ENCODE peak calls at places on chromosomes 6 and 20, in four cellular contexts. E is WTC11, C is GM12878, I is HepG2. Z is an unnamed sample.

GRCh38 chr6:168791916-168792315 is 350.9 kb downstream of the SMOC2 start:
- DNase-seq in E (no peak), C (no peak), I (no peak), Z (no peak)

GRCh38 chr20:41141153-41141815 is 3.9 kb downstream of the PLCG1 start:
- DNase-seq in E (no peak), C (no peak), I (peak), Z (peak)

GRCh38 chr6:137019476-137020272 is 25.1 kb downstream of the IL20RA start:
- DNase-seq in E (no peak), C (no peak), I (no peak), Z (no peak)

GRCh38 chr6:4316867-4317400 is 181.6 kb upstream of the ECI2 start:
- DNase-seq in E (no peak), C (no peak), I (no peak), Z (no peak)

GRCh38 chr20:2775139-2775538 is 25.3 kb downstream of the CPXM1 start:
- DNase-seq in E (no peak), C (no peak), I (no peak), Z (no peak)

GRCh38 chr6:167731731-167732422 is 94.8 kb upstream of the AFDN start:
- DNase-seq in E (no peak), C (no peak), I (no peak), Z (no peak)

GRCh38 chr6:147947521-147947920 is 395.1 kb upstream of the SASH1 start:
- DNase-seq in E (no peak), C (no peak), I (no peak), Z (no peak)

GRCh38 chr20:20417891-20418676 is 50.2 kb downstream of the INSM1 start:
- DNase-seq in E (no peak), C (no peak), I (no peak), Z (no peak)

GRCh38 chr6:5981274-5982026 is 25.3 kb downstream of the NRN1 start:
- DNase-seq in E (no peak), C (no peak), I (no peak), Z (no peak)

GRCh38 chr6:161613711-161614110 is 339.9 kb upstream of the AGPAT4 start:
- DNase-seq in E (no peak), C (no peak), I (no peak), Z (no peak)

GRCh38 chr20:46770330-46771194 is 61.1 kb downstream of the SLC2A10 start:
- DNase-seq in E (no peak), C (no peak), I (no peak), Z (no peak)

GRCh38 chr6:166515072-166515810 is 71.2 kb downstream of the RAMACL start:
- DNase-seq in E (no peak), C (no peak), I (peak), Z (peak)

GRCh38 chr20:41563087-41563486 is 55.1 kb downstream of the CHD6 start:
- DNase-seq in E (no peak), C (no peak), I (no peak), Z (no peak)

GRCh38 chr6:41598670-41599014 is 39.6 kb upstream of the MDFI start:
- DNase-seq in E (no peak), C (no peak), I (no peak), Z (no peak)

GRCh38 chr20:38751360-38751976 is 3.2 kb downstream of the ACTR5 start:
- DNase-seq in E (no peak), C (no peak), I (peak), Z (peak)

GRCh38 chr6:104603108-104603745 is 256.5 kb downstream of the HACE1 start:
- DNase-seq in E (no peak), C (no peak), I (no peak), Z (no peak)

GRCh38 chr6:155201461-155202226 is 62.2 kb upstream of the CLDN20 start:
- DNase-seq in E (no peak), C (no peak), I (no peak), Z (no peak)

GRCh38 chr20:34052414-34052813 is 58.7 kb downstream of the RALY start:
- DNase-seq in E (no peak), C (no peak), I (no peak), Z (no peak)

GRCh38 chr6:91317247-91317646 is 730.4 kb upstream of the MAP3K7 start:
- DNase-seq in E (no peak), C (no peak), I (no peak), Z (no peak)

GRCh38 chr6:130365166-130366010 is 429 bp upstream of the TMEM200A start:
- DNase-seq in E (peak), C (no peak), I (peak), Z (peak)

GRCh38 chr6:130367767-130368166 is 1.9 kb downstream of the TMEM200A start:
- DNase-seq in E (no peak), C (no peak), I (no peak), Z (no peak)

GRCh38 chr6:130364224-130364780 is 1.5 kb upstream of the TMEM200A start:
- DNase-seq in E (no peak), C (no peak), I (no peak), Z (no peak)

GRCh38 chr6:130369821-130370220 is 4.0 kb downstream of the TMEM200A start:
- DNase-seq in E (no peak), C (peak), I (no peak), Z (no peak)

DNA sequence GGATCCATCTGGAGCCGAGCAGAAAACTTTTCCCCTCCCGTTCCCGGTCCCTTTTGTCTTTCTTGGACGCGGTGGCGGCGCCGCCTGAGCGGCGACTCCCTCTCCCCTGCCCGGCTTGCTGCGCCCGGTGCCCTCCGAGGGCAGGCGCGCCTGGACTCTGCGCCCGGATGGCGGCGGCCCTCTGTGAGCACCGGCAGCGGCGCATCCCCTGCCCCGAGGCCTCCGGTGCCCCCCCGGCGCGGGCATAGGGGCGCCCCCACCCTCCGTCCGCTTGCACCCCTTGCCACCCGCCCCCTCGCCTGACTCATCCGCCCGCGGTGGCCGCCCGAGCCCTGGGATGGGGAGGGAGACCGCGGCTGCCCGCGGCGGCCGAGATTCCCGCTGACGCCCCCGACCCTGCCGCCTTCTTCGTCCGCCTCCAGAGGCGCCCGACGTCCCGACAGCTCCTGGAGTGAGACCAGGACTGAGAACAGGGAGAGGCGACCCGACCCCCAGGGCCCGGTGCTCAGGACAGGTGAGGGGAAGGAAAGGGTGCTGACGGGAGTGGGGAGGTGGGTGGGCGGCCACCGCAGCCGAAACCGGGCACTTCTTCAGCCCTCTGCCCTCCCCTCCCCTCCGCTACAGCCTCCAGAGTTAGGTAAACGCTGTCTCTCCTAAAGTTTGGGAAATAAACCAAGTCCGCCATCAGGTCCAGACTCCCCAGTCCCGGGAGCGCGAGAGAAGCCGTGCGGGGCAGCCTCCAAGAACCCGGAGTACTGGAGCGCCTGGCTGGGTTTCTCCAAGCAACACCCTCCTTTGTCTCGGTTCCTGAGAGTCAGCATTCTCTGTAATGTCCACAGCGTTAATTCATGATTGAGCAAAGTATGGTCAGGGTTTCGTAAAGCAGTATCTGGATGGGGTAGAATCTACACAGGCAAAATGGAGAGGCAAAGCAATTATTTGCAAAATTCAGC is at the start of gene TMEM200A:
- DNase-seq in E (peak), C (no peak), I (no peak), Z (peak)
- TF ChIP-seq CREM in E (no peak), C (no peak), I (no peak), Z (no peak)

GRCh38 chr6:157597461-157598312 is 216.7 kb downstream of the ZDHHC14 start:
- DNase-seq in E (peak), C (no peak), I (peak), Z (peak)
- TF ChIP-seq CREM in E (no peak), C (no peak), I (no peak), Z (no peak)

DNA sequence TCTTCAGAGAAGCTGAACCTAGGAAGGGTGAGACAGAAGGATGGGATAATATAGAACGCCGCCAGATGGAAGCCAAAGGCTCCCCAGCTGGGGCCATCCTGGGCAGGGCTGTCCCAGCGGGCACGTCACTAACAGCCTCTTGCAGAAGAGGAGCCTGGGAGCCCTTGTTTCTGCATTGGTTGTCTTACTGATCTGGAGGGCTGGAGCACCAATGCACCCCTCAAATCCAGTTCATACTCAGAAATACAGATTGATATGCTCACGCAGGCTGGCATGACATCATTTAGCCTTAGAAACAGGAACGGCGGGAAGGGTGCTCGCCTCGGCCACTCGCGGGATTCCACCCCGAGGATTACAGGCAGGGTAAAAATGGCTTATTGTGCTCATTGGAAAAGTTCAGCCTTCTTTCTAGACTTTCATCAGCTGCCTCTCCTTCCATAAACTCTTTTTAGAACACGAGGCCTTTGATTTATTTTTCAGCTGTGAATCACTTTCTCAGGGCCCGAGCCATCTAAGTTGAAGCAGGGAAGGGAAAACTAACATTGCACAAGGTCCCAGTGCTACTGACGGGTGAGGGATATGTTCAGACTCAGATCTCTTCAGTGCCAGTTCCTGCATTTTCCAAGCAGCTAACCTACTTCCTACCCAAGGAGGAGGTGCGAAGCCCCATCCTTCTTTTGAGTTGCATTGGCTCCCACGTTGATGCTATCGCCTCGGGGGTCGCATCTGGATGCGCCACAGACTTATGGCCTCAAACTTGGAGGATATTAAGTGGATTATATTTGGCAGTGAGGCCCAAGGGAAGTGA is 82.3 kb downstream of the GMPR start:
- DNase-seq in E (no peak), C (no peak), I (no peak), Z (no peak)
- TF ChIP-seq CREM in E (no peak), C (no peak), I (no peak), Z (no peak)

GRCh38 chr6:150448221-150448620 is 79.4 kb downstream of the IYD start:
- DNase-seq in E (no peak), C (no peak), I (no peak), Z (no peak)

GRCh38 chr6:150439373-150439772 is 70.6 kb downstream of the IYD start:
- DNase-seq in E (no peak), C (no peak), I (no peak), Z (no peak)

GRCh38 chr6:150443621-150444020 is 74.8 kb downstream of the IYD start:
- DNase-seq in E (no peak), C (no peak), I (no peak), Z (no peak)

GRCh38 chr6:150445486-150445885 is 76.7 kb downstream of the IYD start:
- DNase-seq in E (no peak), C (no peak), I (no peak), Z (no peak)

DNA sequence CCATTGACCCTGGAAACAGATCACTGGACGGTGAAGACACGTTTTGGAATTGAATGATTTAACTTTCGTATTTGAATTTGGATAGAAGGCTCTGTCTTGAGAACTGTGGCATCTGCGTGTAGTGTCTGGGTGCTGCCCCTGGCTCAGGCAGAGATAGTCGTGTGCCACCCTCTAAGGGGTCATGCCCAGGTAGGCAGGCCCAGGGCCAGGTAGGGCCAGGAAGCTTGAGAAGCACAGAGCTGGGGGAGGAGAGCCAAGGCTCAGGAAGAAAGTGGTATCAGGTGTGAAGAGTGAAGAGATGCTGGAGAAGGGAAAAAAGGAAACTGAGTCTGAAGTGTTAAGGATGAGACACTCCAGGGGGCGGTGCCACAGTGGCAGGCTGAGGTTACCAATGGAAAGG is 75.5 kb downstream of the IYD start:
- DNase-seq in E (no peak), C (no peak), I (no peak), Z (no peak)
- TF ChIP-seq CREM in E (no peak), C (no peak), I (no peak), Z (no peak)

GRCh38 chr20:35742741-35743523 is 872 bp upstream of the RBM39 start:
- DNase-seq in E (no peak), C (peak), I (peak), Z (peak)

GRCh38 chr20:35737865-35738333 is 4.2 kb downstream of the RBM39 start:
- DNase-seq in E (no peak), C (no peak), I (no peak), Z (no peak)

GRCh38 chr20:35738410-35739179 is 3.5 kb downstream of the RBM39 start:
- DNase-seq in E (no peak), C (no peak), I (no peak), Z (no peak)

GRCh38 chr20:35741892-35742740 is at the start of gene RBM39:
- DNase-seq in E (peak), C (peak), I (peak), Z (peak)

DNA sequence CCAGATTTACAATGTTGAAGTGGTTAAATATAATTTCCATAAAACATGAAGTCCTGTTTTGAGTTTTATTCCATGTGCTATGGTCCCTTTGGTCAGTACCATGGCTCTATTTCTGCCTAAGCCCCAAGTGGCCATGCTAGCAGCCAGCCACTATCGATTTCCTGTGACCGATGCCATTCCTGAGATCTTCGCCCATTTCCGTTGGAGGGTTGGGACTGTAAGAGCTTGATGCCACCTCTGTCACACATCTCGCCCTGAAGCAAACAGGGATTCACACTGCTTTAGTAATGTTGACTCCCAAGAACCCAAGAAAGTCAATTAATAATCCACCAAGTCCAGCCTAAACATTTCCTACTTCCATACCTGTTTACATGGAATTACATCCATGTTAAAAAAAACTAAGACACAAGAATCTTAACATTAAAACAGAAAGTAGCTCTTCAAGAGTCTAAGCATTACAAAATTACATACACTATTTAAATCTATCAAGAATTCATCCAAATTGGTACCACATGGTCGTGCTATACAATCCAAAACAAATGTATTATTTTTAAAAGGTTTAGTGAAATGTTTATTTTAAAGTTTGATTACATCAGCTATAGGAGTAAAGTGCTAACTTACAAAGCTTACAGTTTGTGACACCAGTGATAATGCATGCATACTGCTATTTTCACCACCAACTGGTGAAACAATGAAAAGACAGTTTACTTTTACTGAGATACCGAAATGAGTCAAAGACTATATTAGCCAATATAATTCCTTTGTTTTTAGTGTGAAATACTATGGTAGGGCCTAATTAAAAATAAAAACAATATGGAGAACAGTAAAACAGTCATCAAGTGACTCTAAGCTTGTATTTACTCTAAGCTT is 2.5 kb downstream of the RBM39 start:
- DNase-seq in E (no peak), C (no peak), I (peak), Z (no peak)
- TF ChIP-seq CREM in E (no peak), C (no peak), I (peak), Z (no peak)